ENCODE peak calls at places on chromosomes 4 and X, in six cellular contexts. S is neuronal stem cell, V is H9, Q is IMR-90, L is H1, W is mesenchymal stem cell. K is an unnamed sample.

GRCh38 chr4:7261174-7261573 is 68.8 kb downstream of the SORCS2 start:
- DNase-seq in S (no peak), V (no peak), Q (no peak), L (no peak), W (no peak), K (no peak)

GRCh38 chr4:6360385-6360784 is 90.7 kb downstream of the WFS1 start:
- DNase-seq in S (peak), V (no peak), Q (no peak), L (no peak), W (no peak), K (peak)

GRCh38 chrX:49704692-49705404 is 9.1 kb upstream of the PAGE1 start:
- DNase-seq in S (no peak), V (no peak), Q (no peak), L (no peak), W (no peak), K (no peak)

GRCh38 chrX:119757979-119758681 is at the start of gene SOWAHD:
- DNase-seq in S (no peak), V (peak), Q (no peak), L (no peak), W (peak), K (peak)

GRCh38 chr4:93436000-93436626 is 392.4 kb upstream of the ATOH1 start:
- DNase-seq in S (no peak), V (no peak), Q (no peak), L (no peak), W (no peak), K (peak)

GRCh38 chrX:118423558-118423957 is 72.1 kb upstream of the DOCK11 start:
- DNase-seq in S (no peak), V (no peak), Q (no peak), L (no peak), W (no peak), K (no peak)

GRCh38 chr4:98939892-98940298 is 11.0 kb upstream of the EIF4E start:
- DNase-seq in S (peak), V (peak), Q (peak), L (no peak), W (peak), K (peak)

GRCh38 chr4:113837397-113837796 is 75.9 kb upstream of the CAMK2D start:
- DNase-seq in S (no peak), V (no peak), Q (peak), L (no peak), W (peak), K (peak)

GRCh38 chrX:95055991-95056390 is 1382.0 kb downstream of the FAM133A start:
- DNase-seq in S (no peak), V (no peak), Q (no peak), L (no peak), W (no peak), K (peak)

GRCh38 chr4:156378053-156378665 is 424.5 kb upstream of the CTSO start:
- DNase-seq in S (peak), V (peak), Q (peak), L (no peak), W (peak), K (peak)

GRCh38 chrX:154458116-154458953 is at the start of gene PLXNA3:
- DNase-seq in S (peak), V (no peak), Q (no peak), L (no peak), W (no peak), K (peak)

GRCh38 chr4:12360391-12360790 is 931.7 kb upstream of the HS3ST1 start:
- DNase-seq in S (no peak), V (no peak), Q (no peak), L (no peak), W (no peak), K (no peak)

GRCh38 chr4:123741906-123742305 is 345.3 kb downstream of the SPRY1 start:
- DNase-seq in S (no peak), V (no peak), Q (peak), L (no peak), W (peak), K (no peak)

GRCh38 chr4:41569957-41570356 is 32.0 kb downstream of the LIMCH1 start:
- DNase-seq in S (no peak), V (no peak), Q (no peak), L (no peak), W (peak), K (no peak)

GRCh38 chr4:154033921-154034320 is 245.0 kb upstream of the SFRP2 start:
- DNase-seq in S (no peak), V (no peak), Q (no peak), L (no peak), W (no peak), K (no peak)

GRCh38 chrX:120452131-120452530 is 17.0 kb downstream of the LAMP2 start:
- DNase-seq in S (peak), V (peak), Q (peak), L (no peak), W (peak), K (peak)

GRCh38 chr4:2296621-2297601 is 35.0 kb upstream of the MXD4 start:
- DNase-seq in S (no peak), V (peak), Q (no peak), L (no peak), W (no peak), K (no peak)

GRCh38 chr4:8410641-8411271 is 29.8 kb downstream of the ACOX3 start:
- DNase-seq in S (peak), V (peak), Q (peak), L (peak), W (peak), K (peak)

GRCh38 chrX:9635368-9635767 is 130.3 kb downstream of the GPR143 start:
- DNase-seq in S (no peak), V (no peak), Q (no peak), L (no peak), W (no peak), K (no peak)

GRCh38 chr4:119209586-119209985 is 2.9 kb upstream of the USP53 start:
- DNase-seq in S (no peak), V (no peak), Q (no peak), L (no peak), W (no peak), K (no peak)
- H3K4me2 ChIP-seq in S (no peak), V (no peak), Q (no peak), L (no peak), W (no peak), K (no peak)

GRCh38 chrX:131827935-131828334 is 195.2 kb upstream of the STK26 start:
- DNase-seq in S (peak), V (peak), Q (no peak), L (no peak), W (peak), K (peak)
- H2BK15ac ChIP-seq in S (no peak), V (no peak), Q (no peak), L (no peak), W (no peak), K (no peak)

DNA sequence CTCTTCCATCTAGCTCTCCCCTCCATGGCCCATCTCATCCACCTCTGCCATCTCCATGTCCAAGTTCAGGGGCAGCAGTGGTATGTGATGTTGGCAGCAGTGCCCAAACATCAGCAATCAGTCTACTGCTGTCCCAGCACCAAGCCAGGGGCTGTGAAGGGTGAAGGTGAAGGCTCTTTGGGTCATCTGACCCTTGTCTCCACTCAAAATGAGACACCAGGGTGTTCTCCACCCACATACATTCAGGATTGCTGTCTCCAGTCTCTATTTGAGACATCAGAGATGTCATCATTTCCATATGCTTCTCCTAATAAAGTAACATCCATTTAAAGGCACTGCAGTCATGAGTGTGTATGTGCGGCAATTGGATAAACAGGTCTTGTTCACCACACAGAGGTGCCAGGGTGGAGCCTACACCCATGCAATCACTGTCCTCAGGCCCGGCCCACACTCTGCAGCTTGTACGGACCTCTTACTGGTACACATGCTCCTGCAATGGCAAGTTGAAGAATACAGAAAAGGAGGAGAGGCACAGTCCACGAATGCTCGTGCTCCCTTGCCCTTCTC is 22.2 kb downstream of the MAML3 start:
- DNase-seq in S (no peak), V (no peak), Q (no peak), L (no peak), W (no peak), K (no peak)
- H3K27ac ChIP-seq in S (no peak), V (no peak), Q (no peak), L (no peak), W (no peak), K (no peak)

DNA sequence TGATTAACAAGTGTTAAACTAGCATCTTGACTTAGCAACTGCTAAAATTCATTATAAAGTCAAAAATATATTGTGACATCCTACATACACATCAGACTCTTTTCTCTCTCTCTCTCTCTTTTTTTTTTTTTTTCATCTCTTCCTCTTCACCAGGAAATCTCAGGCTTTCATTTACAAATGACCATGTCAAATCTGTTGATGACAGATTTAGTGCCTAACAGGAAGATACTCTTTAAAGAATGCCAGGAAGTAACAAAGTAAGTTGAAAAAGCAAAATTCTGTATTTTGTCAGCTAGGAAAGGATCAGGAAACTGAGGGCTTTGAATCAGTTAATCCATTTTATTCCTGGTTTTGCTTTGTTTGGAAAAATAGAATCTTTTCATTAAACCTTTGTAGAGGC is 365.6 kb downstream of the PCDH7 start:
- DNase-seq in S (no peak), V (no peak), Q (no peak), L (no peak), W (no peak), K (no peak)
- H3K4me2 ChIP-seq in S (no peak), V (no peak), Q (no peak), L (no peak), W (no peak), K (no peak)

GRCh38 chrX:44308869-44309268 is 34.6 kb downstream of the EFHC2 start:
- DNase-seq in S (no peak), V (no peak), Q (no peak), L (no peak), W (no peak), K (no peak)

GRCh38 chrX:44312421-44312820 is 31.1 kb downstream of the EFHC2 start:
- DNase-seq in S (no peak), V (no peak), Q (no peak), L (no peak), W (no peak), K (no peak)

GRCh38 chrX:44306336-44306735 is 37.1 kb downstream of the EFHC2 start:
- DNase-seq in S (no peak), V (no peak), Q (peak), L (no peak), W (no peak), K (no peak)

GRCh38 chrX:44314259-44314734 is 29.2 kb downstream of the EFHC2 start:
- DNase-seq in S (no peak), V (no peak), Q (peak), L (no peak), W (peak), K (peak)

DNA sequence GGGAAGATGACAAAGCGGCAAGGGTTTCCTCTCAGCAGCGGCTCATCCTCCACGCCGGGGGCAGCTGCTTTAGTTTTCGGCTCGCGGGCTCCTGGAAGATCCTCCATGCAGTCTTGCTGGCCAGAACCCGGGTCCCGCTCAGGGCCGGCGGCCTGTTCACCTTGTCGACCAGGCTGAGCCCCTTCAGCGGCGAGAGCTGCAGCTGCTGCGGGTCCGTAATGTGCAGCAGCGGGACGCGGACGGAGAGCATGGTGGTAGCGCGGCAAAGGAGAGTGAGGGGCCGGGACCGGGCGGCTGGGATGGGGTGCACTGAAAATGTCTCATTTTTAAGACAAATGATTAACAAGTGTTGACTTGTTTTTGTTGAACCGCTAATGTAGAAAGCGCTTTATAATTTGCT is 33.2 kb downstream of the EFHC2 start:
- DNase-seq in S (no peak), V (no peak), Q (no peak), L (no peak), W (no peak), K (no peak)
- H2BK15ac ChIP-seq in S (no peak), V (no peak), Q (no peak), L (no peak), W (no peak), K (no peak)

K was measured in mesendoderm.